ENCODE peak calls at places on chromosomes 13 and 19, in ten cellular contexts. H, G, L, S, D, P, K, R, Z and F are unnamed samples.

GRCh38 chr13:99308481-99309087 is 1.4 kb upstream of the GPR183 start:
- DNase-seq in Z (no peak), D (no peak), G (no peak), L (no peak), K (no peak), H (peak; percentile 85), P (peak; percentile 63), R (no peak), S (peak; percentile 49), F (no peak)

GRCh38 chr19:2199215-2199614 is 35.5 kb downstream of the DOT1L start:
- DNase-seq in H (no peak), S (no peak), G (no peak), R (no peak), L (peak; percentile 70), K (no peak), Z (no peak), P (no peak), D (no peak), F (no peak)

GRCh38 chr13:80338781-80339577 is 1.9 kb downstream of the SPRY2 start:
- DNase-seq in P (peak; percentile 88), S (peak; percentile 78), D (no peak), H (peak; percentile 86), K (peak; percentile 57), G (peak; percentile 80), R (no peak), L (peak; percentile 72), Z (peak; percentile 76), F (no peak)

GRCh38 chr13:32887617-32888016 is 128.6 kb upstream of the KL start:
- DNase-seq in S (no peak), H (no peak), G (no peak), L (no peak), K (no peak), P (no peak), R (no peak), Z (no peak), D (no peak), F (no peak)

GRCh38 chr13:102484329-102484728 is 82.5 kb upstream of the FGF14 start:
- DNase-seq in L (peak; percentile 56), S (peak; percentile 29), G (no peak), K (no peak), H (peak; percentile 18), P (peak; percentile 4), Z (no peak), D (no peak), R (no peak), F (no peak)

GRCh38 chr19:12837225-12837624 is 1.1 kb upstream of the MAST1 start:
- DNase-seq in H (no peak), S (no peak), L (peak; percentile 24), R (no peak), G (no peak), K (no peak), Z (no peak), P (no peak), D (no peak), F (no peak)

GRCh38 chr19:2495651-2496316 is 19.9 kb downstream of the GADD45B start:
- DNase-seq in S (peak; percentile 57), D (no peak), Z (no peak), H (no peak), P (no peak), K (no peak), G (no peak), R (no peak), L (no peak), F (no peak)

GRCh38 chr19:41774515-41774980 is 19.2 kb downstream of the CEACAM6 start:
- DNase-seq in S (no peak), L (no peak), P (no peak), Z (no peak), D (peak; percentile 39), K (no peak), G (no peak), R (peak; percentile 46), H (no peak), F (peak; percentile 19)

GRCh38 chr13:81738364-81738763 is 1397.4 kb upstream of the SPRY2 start:
- DNase-seq in Z (no peak), L (no peak), P (no peak), S (no peak), H (peak; percentile 15), K (peak; percentile 5), R (no peak), G (no peak), D (no peak), F (no peak)

GRCh38 chr13:98143601-98144500 is 957 bp downstream of the FARP1 start:
- DNase-seq in S (peak; percentile 69), D (no peak), K (peak; percentile 50), G (peak; percentile 65), L (peak; percentile 53), Z (peak; percentile 20), P (peak; percentile 44), H (peak; percentile 66), R (no peak), F (no peak)

GRCh38 chr13:29474991-29475390 is 120.5 kb downstream of the SLC7A1 start:
- DNase-seq in P (peak; percentile 91), S (peak; percentile 65), K (no peak), D (no peak), G (no peak), R (no peak), L (no peak), Z (no peak), H (peak; percentile 97), F (no peak)

GRCh38 chr13:106602178-106602577 is 34.2 kb upstream of the ARGLU1 start:
- DNase-seq in S (no peak), R (no peak), G (no peak), K (no peak), P (no peak), L (no peak), H (no peak), Z (no peak), D (no peak), F (no peak)

GRCh38 chr13:50529154-50529882 is 314.2 kb downstream of the DLEU7 start:
- DNase-seq in Z (peak; percentile 89), K (peak; percentile 22), G (peak; percentile 92), H (peak; percentile 82), L (no peak), P (peak; percentile 89), D (no peak), S (peak; percentile 82), R (no peak), F (no peak)